ENCODE peak calls at places on chromosomes 7 and 10, in ten cellular contexts. O is heart right ventricle, A is EH, P is glomerular endothelial cell, N is OCI-LY7, X is SW480, U is tibial artery, R is HAP-1, I is mucosa of gallbladder, E is psoas muscle. Y is an unnamed sample.

GRCh38 chr10:9545073-9545472 is 1472.6 kb upstream of the CELF2 start:
- DNase-seq in O (no peak), A (no peak), P (no peak), N (no peak), X (no peak), U (no peak), R (no peak), I (no peak), E (no peak), Y (no peak)

GRCh38 chr7:44634839-44635591 is 28.6 kb downstream of the OGDH start:
- DNase-seq in O (peak; percentile 63), A (no peak), P (no peak), N (no peak), X (peak; percentile 86), U (no peak), R (no peak), I (peak; percentile 42), E (peak; percentile 79), Y (no peak)

GRCh38 chr7:148699772-148700629 is 1.3 kb downstream of the CUL1 start:
- DNase-seq in O (no peak), A (peak; percentile 67), P (no peak), N (peak; percentile 42), X (peak; percentile 32), U (no peak), R (peak; percentile 44), I (no peak), E (no peak), Y (peak; percentile 50)

GRCh38 chr7:25527665-25528064 is 299.4 kb upstream of the NPVF start:
- DNase-seq in O (no peak), A (no peak), P (no peak), N (no peak), X (no peak), U (no peak), R (no peak), I (no peak), E (no peak), Y (peak; percentile 41)

GRCh38 chr7:33674804-33675411 is 230.4 kb upstream of the BMPER start:
- DNase-seq in O (no peak), A (no peak), P (no peak), N (no peak), X (no peak), U (no peak), R (no peak), I (no peak), E (no peak), Y (no peak)

GRCh38 chr10:95429639-95430038 is 131.5 kb downstream of the SORBS1 start:
- DNase-seq in O (no peak), A (no peak), P (no peak), N (no peak), X (no peak), U (no peak), R (no peak), I (no peak), E (no peak), Y (peak; percentile 61)

GRCh38 chr7:148095066-148095465 is 495.5 kb upstream of the C7orf33 start:
- DNase-seq in O (no peak), A (no peak), P (no peak), N (no peak), X (no peak), U (no peak), R (no peak), I (no peak), E (no peak), Y (no peak)

GRCh38 chr10:101843032-101843991 is at the start of gene KCNIP2:
- DNase-seq in O (peak; percentile 48), A (no peak), P (no peak), N (peak; percentile 41), X (no peak), U (no peak), R (no peak), I (no peak), E (no peak), Y (peak; percentile 95)

GRCh38 chr10:132485391-132485790 is 52.2 kb upstream of the INPP5A start:
- DNase-seq in O (no peak), A (no peak), P (no peak), N (no peak), X (no peak), U (no peak), R (no peak), I (no peak), E (no peak), Y (no peak)

GRCh38 chr7:42588876-42589275 is 323.0 kb downstream of the C7orf25 start:
- DNase-seq in O (no peak), A (no peak), P (no peak), N (no peak), X (no peak), U (no peak), R (no peak), I (no peak), E (no peak), Y (no peak)

GRCh38 chr10:21002097-21002878 is 105.2 kb upstream of the NEBL start:
- DNase-seq in O (no peak), A (no peak), P (peak; percentile 85), N (no peak), X (no peak), U (no peak), R (no peak), I (no peak), E (no peak), Y (no peak)

GRCh38 chr10:2477154-2477553 is 590.2 kb upstream of the PFKP start:
- DNase-seq in O (no peak), A (no peak), P (no peak), N (no peak), X (no peak), U (no peak), R (no peak), I (no peak), E (no peak), Y (no peak)

GRCh38 chr7:47194516-47194915 is 387.4 kb downstream of the TNS3 start:
- DNase-seq in O (no peak), A (no peak), P (no peak), N (no peak), X (no peak), U (no peak), R (no peak), I (no peak), E (no peak), Y (no peak)

GRCh38 chr7:2820508-2820934 is 23.6 kb downstream of the GNA12 start:
- DNase-seq in O (no peak), A (peak; percentile 99), P (no peak), N (no peak), X (no peak), U (peak; percentile 91), R (no peak), I (peak; percentile 65), E (peak; percentile 84), Y (no peak)

Y was measured in DMS53.